ENCODE peak calls at places on chromosomes 5 and 9, in four cellular contexts. J is EL; S is activated naive CD4-positive, alpha-beta T cell treated with anti-CD3 and anti-CD28 coated beads, Interleukin-2, amount 50 U/mL, for 16 hours; I is nephron progenitor cell. Y is an unnamed sample.

GRCh38 chr9:22683393-22684075 is 236.9 kb downstream of the DMRTA1 start:
- DNase-seq in J (peak), S (no peak), I (no peak), Y (no peak)

GRCh38 chr5:93787598-93787997 is 46.2 kb upstream of the POU5F2 start:
- DNase-seq in J (no peak), S (no peak), I (no peak), Y (no peak)

GRCh38 chr9:133969681-133970580 is 22.2 kb downstream of the VAV2 start:
- DNase-seq in J (no peak), S (no peak), I (peak), Y (no peak)

GRCh38 chr5:38338455-38338854 is 80.1 kb downstream of the EGFLAM start:
- DNase-seq in J (no peak), S (no peak), I (no peak), Y (no peak)

GRCh38 chr5:178630475-178630930 is 3.7 kb upstream of the CLK4 start:
- DNase-seq in J (peak), S (no peak), I (no peak), Y (no peak)

GRCh38 chr9:4152876-4153275 is 147.0 kb downstream of the GLIS3 start:
- DNase-seq in J (no peak), S (no peak), I (no peak), Y (no peak)

GRCh38 chr9:28051559-28051958 is 478.3 kb upstream of the C9orf72 start:
- DNase-seq in J (peak), S (no peak), I (no peak), Y (no peak)

GRCh38 chr9:618478-618877 is 223.0 kb upstream of the DMRT1 start:
- DNase-seq in J (peak), S (no peak), I (no peak), Y (no peak)

GRCh38 chr5:134133213-134133994 is 18.9 kb downstream of the TCF7 start:
- DNase-seq in J (no peak), S (no peak), I (no peak), Y (no peak)

GRCh38 chr5:113447651-113448050 is 12.9 kb upstream of the TSSK1B start:
- DNase-seq in J (peak), S (no peak), I (no peak), Y (no peak)

GRCh38 chr9:105091004-105091640 is 153.3 kb upstream of the SLC44A1 start:
- DNase-seq in J (no peak), S (no peak), I (no peak), Y (no peak)

GRCh38 chr9:114288233-114289051 is 34.5 kb upstream of the ORM1 start:
- DNase-seq in J (peak), S (no peak), I (peak), Y (no peak)

GRCh38 chr9:87595605-87596004 is 97.9 kb downstream of the DAPK1 start:
- DNase-seq in J (no peak), S (no peak), I (no peak), Y (no peak)

GRCh38 chr9:130073373-130073772 is 19.7 kb downstream of the GPR107 start:
- DNase-seq in J (peak), S (no peak), I (no peak), Y (no peak)

GRCh38 chr5:143311955-143312354 is 91.5 kb downstream of the NR3C1 start:
- DNase-seq in J (peak), S (no peak), I (no peak), Y (no peak)

GRCh38 chr5:137997726-137998213 is 35.1 kb downstream of the FAM13B start:
- DNase-seq in J (peak), S (no peak), I (no peak), Y (no peak)

GRCh38 chr9:83934569-83935275 is 13.5 kb upstream of the KIF27 start:
- DNase-seq in J (peak), S (no peak), I (no peak), Y (no peak)

GRCh38 chr9:22389271-22389670 is 57.4 kb upstream of the DMRTA1 start:
- DNase-seq in J (no peak), S (no peak), I (no peak), Y (no peak)

GRCh38 chr5:107806705-107807104 is 136.0 kb upstream of the EFNA5 start:
- DNase-seq in J (peak), S (no peak), I (no peak), Y (no peak)

GRCh38 chr5:134541736-134542376 is 16.4 kb downstream of the JADE2 start:
- DNase-seq in J (peak), S (no peak), I (peak), Y (no peak)

GRCh38 chr9:112009656-112010055 is 113.0 kb downstream of the UGCG start:
- DNase-seq in J (no peak), S (no peak), I (no peak), Y (no peak)

GRCh38 chr9:136700959-136701664 is 11.3 kb upstream of the DIPK1B start:
- DNase-seq in J (no peak), S (peak), I (no peak), Y (peak)

GRCh38 chr9:109627042-109627441 is 128.9 kb upstream of the PTPN3 start:
- DNase-seq in J (no peak), S (no peak), I (no peak), Y (no peak)

GRCh38 chr9:81465468-81466002 is 223.8 kb downstream of the TLE1 start:
- DNase-seq in J (no peak), S (no peak), I (no peak), Y (no peak)

GRCh38 chr5:3007577-3007976 is 256.1 kb upstream of the IRX2 start:
- DNase-seq in J (no peak), S (no peak), I (no peak), Y (no peak)

GRCh38 chr5:538271-538771 is 14.1 kb upstream of the SLC9A3 start:
- DNase-seq in J (no peak), S (peak), I (no peak), Y (no peak)

GRCh38 chr9:112074250-112075008 is 100.7 kb downstream of the SUSD1 start:
- DNase-seq in J (peak), S (peak), I (peak), Y (peak)

Y was measured in effector memory CD8-positive, alpha-beta T cell.